ENCODE peak calls at places on chromosomes 2 and 18, in nine cellular contexts. O is IMR-90, S is hepatocyte, H is MM.1S, N is SK-N-SH, M is GM23338, V is H1, Z is K562, Y is PC-3. F is an unnamed sample. For H3K4me1 and H4K20me1, the result is how much of the 10 kb centered on the place peaks cover.

GRCh38 chr2:38021589-38021988 is 54.4 kb downstream of the CYP1B1 start:
- DNase-seq in Y (no peak), S (no peak), Z (no peak), N (no peak), V (no peak), O (no peak), H (no peak), M (no peak), F (peak)

GRCh38 chr2:31973665-31974064 is 37.1 kb downstream of the MEMO1 start:
- DNase-seq in V (no peak), M (no peak), S (no peak), Z (no peak), O (no peak), N (no peak), Y (no peak), H (peak), F (no peak)

GRCh38 chr2:237432484-237433092 is 18.6 kb upstream of the COL6A3 start:
- DNase-seq in N (peak), V (no peak), Z (no peak), S (no peak), M (no peak), H (no peak), O (peak), Y (peak), F (peak)

GRCh38 chr2:172564376-172564775 is 8.5 kb downstream of the PDK1 start:
- DNase-seq in O (no peak), N (no peak), Z (no peak), S (no peak), Y (no peak), V (no peak), M (no peak), H (no peak), F (no peak)

GRCh38 chr2:215917953-215918620 is 95.3 kb downstream of the MREG start:
- DNase-seq in Y (peak), N (no peak), S (peak), H (peak), M (no peak), V (no peak), Z (no peak), O (peak), F (peak)

GRCh38 chr2:226797289-226797988 is 2.2 kb downstream of the IRS1 start:
- DNase-seq in O (peak), S (peak), H (no peak), M (no peak), Y (peak), V (no peak), Z (no peak), N (peak), F (peak)

GRCh38 chr2:144836635-144837350 is 316.9 kb upstream of the ZEB2 start:
- DNase-seq in Z (no peak), M (no peak), H (no peak), S (no peak), O (peak), Y (peak), N (no peak), V (no peak), F (peak)

GRCh38 chr2:101327863-101328394 is 19.4 kb upstream of the RNF149 start:
- DNase-seq in M (peak), S (peak), N (no peak), Z (no peak), H (no peak), Y (peak), O (no peak), V (no peak), F (no peak)

GRCh38 chr18:23593720-23594119 is 7.4 kb upstream of the NPC1 start:
- DNase-seq in S (no peak), Y (peak), H (no peak), V (no peak), O (peak), M (no peak), Z (no peak), N (no peak), F (peak)

GRCh38 chr2:130342533-130343275 is at the start of gene IMP4:
- DNase-seq in H (peak), N (peak), Z (peak), M (peak), V (peak), O (peak), S (peak), Y (peak), F (peak)
- H3K4me1 ChIP-seq in H (under half), N (under half), Z (half or more), M (under half), V (under half), O (under half), S (under half), Y (under half), F (under half)

DNA sequence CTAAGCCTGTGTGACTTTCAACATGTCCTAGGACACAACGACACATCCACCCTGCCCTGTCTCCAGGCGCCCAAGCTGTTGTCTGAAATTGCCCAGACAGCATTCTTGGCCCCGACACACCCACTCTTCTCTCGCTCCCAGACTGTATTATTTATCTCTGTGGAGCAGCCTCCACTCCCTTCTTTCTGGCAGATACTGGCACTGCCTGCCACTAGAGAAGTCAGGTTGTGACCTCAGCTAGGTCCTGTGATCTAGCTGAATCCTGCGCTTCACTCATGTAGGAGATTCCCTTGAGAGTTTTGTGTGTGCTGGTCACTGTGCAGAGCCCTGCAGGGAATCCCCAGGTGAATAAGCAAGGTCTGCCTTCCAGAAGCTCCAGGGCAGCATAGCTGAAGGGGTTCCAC is 77.1 kb upstream of the TNP1 start:
- DNase-seq in Y (no peak), N (no peak), O (no peak), S (peak), H (no peak), Z (peak), M (no peak), V (no peak), F (no peak)
- H4K20me1 ChIP-seq in Y (under half), N (under half), O (under half), S (under half), H (under half), Z (under half), M (under half), V (under half), F (under half)

GRCh38 chr2:143123911-143124310 is 5.3 kb upstream of the ARHGAP15 start:
- DNase-seq in M (no peak), N (no peak), V (no peak), Y (no peak), Z (no peak), O (no peak), S (no peak), H (no peak), F (no peak)
- H3K4me1 ChIP-seq in M (under half), N (under half), V (under half), Y (under half), Z (under half), O (under half), S (under half), H (under half), F (under half)

GRCh38 chr2:99487906-99488305 is 1.9 kb downstream of the REV1 start:
- DNase-seq in Z (no peak), H (no peak), N (no peak), M (no peak), Y (no peak), S (no peak), O (peak), V (no peak), F (peak)

GRCh38 chr2:99490088-99491065 is 560 bp upstream of the REV1 start:
- DNase-seq in N (peak), V (peak), M (peak), Y (peak), H (peak), S (peak), Z (peak), O (peak), F (peak)

GRCh38 chr2:99488999-99489757 is 639 bp downstream of the REV1 start:
- DNase-seq in S (peak), O (peak), H (peak), Z (peak), V (no peak), N (peak), Y (peak), M (peak), F (peak)

GRCh38 chr2:99489758-99490087 is at the start of gene REV1:
- DNase-seq in Z (no peak), H (no peak), M (no peak), O (no peak), Y (no peak), N (no peak), S (no peak), V (no peak), F (no peak)

GRCh38 chr2:99488587-99488998 is 1.2 kb downstream of the REV1 start:
- DNase-seq in N (peak), H (peak), Y (peak), O (peak), V (no peak), Z (peak), S (peak), M (no peak), F (peak)
- H4K20me1 ChIP-seq in N (under half), H (under half), Y (under half), O (under half), V (under half), Z (under half), S (under half), M (under half), F (under half)